ENCODE peak calls at places on chromosomes 1 and 21, in six cellular contexts. G is psoas muscle; V is activated T-cell treated with anti-CD3 and anti-CD28 coated beads for 24 hours; F is A549; O is stimulated activated CD4-positive, alpha-beta T cell treated with anti-CD3 and anti-CD28 coated beads, TNF-alpha, amount 100 ng/mL, for 4 hours; J is NCI-H2029 treated with DMSO at 0.1 percent for 48 hours. U is an unnamed sample.

GRCh38 chr1:92217721-92218120 is at the start of gene C1orf146:
- DNase-seq in J (no peak), O (no peak), G (no peak), V (no peak), F (no peak), U (no peak)

GRCh38 chr1:184461321-184461720 is 74.5 kb downstream of the C1orf21 start:
- DNase-seq in V (no peak), F (no peak), O (no peak), J (no peak), G (no peak), U (no peak)

GRCh38 chr1:167090289-167090942 is at the start of gene GPA33:
- DNase-seq in G (no peak), V (no peak), O (no peak), J (no peak), F (no peak), U (peak; percentile 20)

GRCh38 chr1:154295408-154296235 is 23.2 kb downstream of the HAX1 start:
- DNase-seq in V (no peak), J (no peak), G (no peak), O (no peak), F (no peak), U (no peak)

GRCh38 chr1:222750651-222751050 is 13.6 kb downstream of the FAM177B start:
- DNase-seq in G (no peak), O (no peak), F (no peak), J (no peak), V (no peak), U (no peak)

GRCh38 chr1:17719874-17720273 is 35.3 kb upstream of the ACTL8 start:
- DNase-seq in V (no peak), F (no peak), G (no peak), O (no peak), J (no peak), U (no peak)

GRCh38 chr1:22971161-22972062 is 1.3 kb downstream of the LACTBL1 start:
- DNase-seq in J (no peak), F (no peak), V (no peak), G (no peak), O (no peak), U (no peak)

GRCh38 chr1:62439652-62440371 is 3.0 kb downstream of the USP1 start:
- DNase-seq in O (no peak), G (no peak), F (no peak), V (no peak), J (no peak), U (no peak)

GRCh38 chr1:182703539-182703938 is 19.2 kb upstream of the RGS8 start:
- DNase-seq in O (no peak), F (no peak), V (no peak), J (no peak), G (no peak), U (no peak)

GRCh38 chr1:106022312-106022902 is 1034.1 kb upstream of the PRMT6 start:
- DNase-seq in G (no peak), V (no peak), J (no peak), F (no peak), O (no peak), U (no peak)

GRCh38 chr1:225772848-225773247 is 4.8 kb upstream of the SRP9 start:
- DNase-seq in V (no peak), O (no peak), F (no peak), G (no peak), J (no peak), U (no peak)

GRCh38 chr1:224800486-224801119 is 128.9 kb upstream of the DNAH14 start:
- DNase-seq in G (no peak), J (no peak), V (no peak), O (no peak), F (no peak), U (no peak)

GRCh38 chr1:161222175-161223019 is 1.0 kb downstream of the APOA2 start:
- DNase-seq in J (no peak), G (no peak), V (no peak), O (no peak), F (no peak), U (no peak)

GRCh38 chr21:20646431-20646830 is 351.8 kb upstream of the NCAM2 start:
- DNase-seq in O (no peak), G (no peak), J (no peak), F (no peak), V (no peak), U (no peak)

GRCh38 chr21:32535616-32536015 is 49.7 kb downstream of the TCP10L start:
- DNase-seq in O (no peak), J (no peak), G (no peak), F (no peak), V (no peak), U (no peak)

GRCh38 chr1:11413907-11414495 is 65.0 kb upstream of the DISP3 start:
- DNase-seq in F (no peak), V (no peak), G (no peak), O (no peak), J (no peak), U (no peak)

GRCh38 chr1:20380616-20381035 is 90.0 kb downstream of the VWA5B1 start:
- DNase-seq in V (no peak), F (peak; percentile 36), G (no peak), J (no peak), O (no peak), U (no peak)

GRCh38 chr1:19035356-19036048 is 79.0 kb upstream of the IFFO2 start:
- DNase-seq in O (no peak), F (no peak), J (no peak), G (no peak), V (no peak), U (no peak)

GRCh38 chr1:16418823-16419425 is 18.3 kb downstream of the SPATA21 start:
- DNase-seq in J (no peak), G (no peak), V (no peak), O (no peak), F (no peak), U (peak; percentile 45)

GRCh38 chr1:160813215-160813614 is 17.2 kb downstream of the LY9 start:
- DNase-seq in G (no peak), F (peak; percentile 79), V (no peak), J (no peak), O (no peak), U (no peak)

GRCh38 chr1:61227857-61228557 is 145.6 kb downstream of the NFIA start:
- DNase-seq in G (no peak), O (no peak), J (peak; percentile 78), V (no peak), F (no peak), U (no peak)